ENCODE peak calls at places on chromosomes 7 and 10, in eight cellular contexts. Q, W, J, S, B, I, U and P are unnamed samples.

GRCh38 chr10:14478639-14479038 is 147.9 kb upstream of the FRMD4A start:
- DNase-seq in Q (no peak), W (peak; percentile 79), J (peak; percentile 37), S (peak; percentile 35), B (peak; percentile 71), I (peak; percentile 69), U (peak; percentile 72), P (no peak)

GRCh38 chr7:143227806-143228205 is 6.0 kb downstream of the TAS2R40 start:
- DNase-seq in Q (no peak), W (no peak), J (no peak), S (no peak), B (no peak), I (no peak), U (no peak), P (no peak)

GRCh38 chr7:42315631-42316030 is 78.6 kb upstream of the GLI3 start:
- DNase-seq in Q (no peak), W (no peak), J (no peak), S (no peak), B (no peak), I (no peak), U (no peak), P (no peak)

GRCh38 chr10:4733150-4733842 is 92.7 kb upstream of the AKR1E2 start:
- DNase-seq in Q (no peak), W (no peak), J (no peak), S (no peak), B (no peak), I (no peak), U (no peak), P (no peak)

GRCh38 chr7:42617071-42617705 is 294.7 kb downstream of the C7orf25 start:
- DNase-seq in Q (no peak), W (no peak), J (no peak), S (no peak), B (no peak), I (peak; percentile 72), U (no peak), P (no peak)

GRCh38 chr7:28623105-28623730 is 210.9 kb downstream of the CREB5 start:
- DNase-seq in Q (no peak), W (no peak), J (peak; percentile 21), S (no peak), B (no peak), I (no peak), U (no peak), P (no peak)

GRCh38 chr7:36961097-36961496 is 236.8 kb upstream of the AOAH start:
- DNase-seq in Q (no peak), W (no peak), J (no peak), S (peak; percentile 59), B (no peak), I (no peak), U (no peak), P (no peak)

GRCh38 chr7:45098983-45099839 is 10.4 kb upstream of the NACAD start:
- DNase-seq in Q (no peak), W (no peak), J (no peak), S (no peak), B (no peak), I (peak; percentile 45), U (no peak), P (no peak)

GRCh38 chr7:121204537-121204936 is 124.3 kb upstream of the WNT16 start:
- DNase-seq in Q (no peak), W (no peak), J (no peak), S (no peak), B (no peak), I (no peak), U (no peak), P (no peak)

GRCh38 chr10:79248341-79248931 is 98.8 kb upstream of the PPIF start:
- DNase-seq in Q (no peak), W (no peak), J (peak; percentile 60), S (peak; percentile 36), B (no peak), I (peak; percentile 89), U (peak; percentile 58), P (no peak)

GRCh38 chr7:44278451-44279161 is 46.8 kb downstream of the CAMK2B start:
- DNase-seq in Q (peak; percentile 1), W (peak; percentile 40), J (no peak), S (no peak), B (no peak), I (peak; percentile 55), U (no peak), P (no peak)

GRCh38 chr7:76049295-76049694 is 1.4 kb downstream of the MDH2 start:
- DNase-seq in Q (no peak), W (no peak), J (no peak), S (no peak), B (no peak), I (no peak), U (no peak), P (no peak)

GRCh38 chr10:114720685-114721278 is 62.7 kb upstream of the ABLIM1 start:
- DNase-seq in Q (no peak), W (no peak), J (no peak), S (no peak), B (peak; percentile 91), I (no peak), U (no peak), P (no peak)

GRCh38 chr7:140214075-140214684 is 37.4 kb upstream of the KDM7A start:
- DNase-seq in Q (no peak), W (peak; percentile 84), J (peak; percentile 79), S (peak; percentile 39), B (no peak), I (no peak), U (peak; percentile 36), P (no peak)

GRCh38 chr7:151426486-151426905 is 13.4 kb downstream of the CRYGN start:
- DNase-seq in Q (peak; percentile 43), W (no peak), J (no peak), S (no peak), B (no peak), I (peak; percentile 94), U (peak; percentile 90), P (no peak)

GRCh38 chr10:48442809-48443177 is 136.3 kb downstream of the MAPK8 start:
- DNase-seq in Q (no peak), W (peak; percentile 43), J (no peak), S (no peak), B (no peak), I (no peak), U (no peak), P (no peak)

GRCh38 chr10:48445932-48446331 is 139.5 kb downstream of the MAPK8 start:
- DNase-seq in Q (no peak), W (no peak), J (no peak), S (no peak), B (no peak), I (no peak), U (no peak), P (no peak)

GRCh38 chr10:48442090-48442808 is 135.8 kb downstream of the MAPK8 start:
- DNase-seq in Q (no peak), W (peak; percentile 58), J (no peak), S (no peak), B (no peak), I (no peak), U (no peak), P (no peak)

GRCh38 chr10:48444861-48445841 is 138.7 kb downstream of the MAPK8 start:
- DNase-seq in Q (no peak), W (peak; percentile 70), J (no peak), S (no peak), B (peak; percentile 35), I (peak; percentile 56), U (no peak), P (no peak)

DNA sequence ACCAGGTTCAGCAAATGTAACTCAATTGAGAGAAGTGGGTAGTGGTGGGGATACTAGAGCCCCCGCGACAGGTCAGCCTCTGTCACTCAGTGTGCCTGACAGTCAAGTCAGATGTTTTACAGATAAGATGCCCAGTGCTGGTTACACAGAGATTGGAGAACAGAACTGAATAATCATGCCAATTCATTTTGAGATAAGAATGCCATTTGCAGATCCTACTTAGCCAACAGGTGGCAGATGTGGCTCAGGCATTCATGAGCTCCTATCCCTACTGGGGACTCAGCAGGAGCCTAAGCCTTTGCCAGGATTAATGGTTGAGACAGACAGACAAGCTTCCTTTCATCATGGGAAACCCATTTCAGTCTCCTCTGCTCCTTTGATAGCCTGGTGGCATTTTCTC is 137.8 kb downstream of the MAPK8 start:
- DNase-seq in Q (no peak), W (no peak), J (peak; percentile 15), S (no peak), B (peak; percentile 34), I (no peak), U (no peak), P (no peak)
- TF ChIP-seq CTCF in Q (no peak), W (no peak), J (peak; percentile 6), S (no peak), B (peak; percentile 12), I (no peak), U (no peak), P (peak; percentile 31)

DNA sequence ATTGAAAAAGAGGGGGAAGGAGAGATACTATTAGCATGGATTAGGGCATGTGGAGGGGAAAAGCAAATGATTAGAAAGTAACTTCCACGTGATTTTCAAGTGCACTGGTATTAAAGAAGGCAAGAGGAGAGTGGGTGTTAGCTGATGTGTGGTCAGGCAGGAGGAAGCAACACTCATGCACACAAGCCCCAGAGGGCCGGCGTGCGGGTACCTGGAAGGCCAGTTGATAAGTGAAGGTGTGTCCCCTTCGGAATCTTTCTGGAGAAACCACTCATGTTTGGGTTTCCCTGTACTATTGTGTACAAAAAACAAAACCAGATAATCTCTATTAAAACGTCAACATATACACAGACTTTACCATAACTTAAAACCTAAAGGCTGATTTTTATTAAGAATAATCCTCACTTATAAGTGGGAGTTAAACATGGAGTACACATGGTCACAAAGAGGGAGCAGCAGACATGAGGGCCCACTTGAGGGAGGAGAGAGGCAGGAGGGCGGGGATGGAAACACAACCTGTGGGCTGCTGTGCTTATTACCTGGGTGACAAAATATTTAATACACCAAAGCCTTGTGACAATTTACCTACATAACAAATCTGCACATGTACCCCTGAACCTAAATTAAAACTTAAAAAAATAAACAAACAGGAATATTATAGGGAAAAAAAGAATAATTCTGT is 98.9 kb downstream of the SVIL start:
- DNase-seq in Q (no peak), W (no peak), J (no peak), S (no peak), B (peak; percentile 69), I (no peak), U (no peak), P (no peak)
- TF ChIP-seq CTCF in Q (no peak), W (no peak), J (no peak), S (no peak), B (no peak), I (no peak), U (no peak), P (peak; percentile 28)

GRCh38 chr10:16520900-16521299 is 779 bp downstream of the C1QL3 start:
- DNase-seq in Q (no peak), W (peak; percentile 79), J (peak; percentile 68), S (peak; percentile 59), B (peak; percentile 33), I (no peak), U (no peak), P (peak; percentile 19)
- TF ChIP-seq CTCF in Q (no peak), W (no peak), J (peak; percentile 36), S (peak; percentile 24), B (peak; percentile 42), I (no peak), U (no peak), P (peak; percentile 48)

DNA sequence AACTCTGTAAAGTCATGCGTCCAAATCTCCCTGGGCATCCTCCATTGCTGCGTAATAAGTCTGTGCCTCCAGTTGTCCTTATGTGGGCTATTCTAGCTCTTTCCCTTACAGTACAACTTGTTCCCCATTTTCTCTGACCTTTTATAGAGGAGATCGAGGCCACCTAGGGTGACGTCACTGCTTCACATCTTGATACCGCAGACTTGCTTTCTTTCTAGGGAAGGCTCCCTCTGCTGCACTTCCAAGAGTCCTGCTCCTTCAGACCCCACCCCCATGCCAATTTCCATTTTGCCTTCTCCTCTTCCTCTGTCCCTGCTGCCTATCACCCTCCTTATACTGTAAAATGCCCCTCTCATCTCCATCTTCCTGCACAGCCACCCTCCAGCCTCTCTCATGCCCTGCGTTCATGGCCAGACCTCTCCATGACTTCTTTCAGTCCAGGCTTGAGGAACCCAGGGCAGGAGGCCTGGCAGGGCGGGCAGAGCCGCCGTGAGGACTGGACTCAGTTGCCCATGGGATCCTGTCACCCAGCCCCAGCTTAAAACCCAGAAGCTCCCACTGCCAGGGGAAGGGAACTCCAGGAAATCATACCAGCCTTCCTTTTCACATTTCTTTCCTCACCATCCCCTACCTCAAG is 57.5 kb downstream of the CAMK1D start:
- DNase-seq in Q (no peak), W (no peak), J (no peak), S (no peak), B (no peak), I (peak; percentile 29), U (no peak), P (no peak)
- TF ChIP-seq CTCF in Q (no peak), W (no peak), J (no peak), S (no peak), B (no peak), I (no peak), U (no peak), P (no peak)